ENCODE peak calls at places on chromosomes 6 and 20, in eight cellular contexts. One of them, this sample, is unnamed.

GRCh38 chr20:55893031-55893430 is 112.3 kb downstream of the CBLN4 start:
- DNase-seq in GM12865: no peak
- DNase-seq in activated CD4-positive, alpha-beta T cell treated with anti-CD3 and anti-CD28 coated beads, Interleukin-2, amount 50 U/mL, for 24 hours: no peak
- DNase-seq in CD4-positive, alpha-beta memory T cell: no peak
- DNase-seq in iPS DF 6.9: no peak
- DNase-seq in substantia nigra: no peak
- DNase-seq in cardiac fibroblast: no peak
- DNase-seq in neuronal stem cell: no peak
- DNase-seq in this sample: no peak

GRCh38 chr6:78909391-78909790 is 42.0 kb downstream of the IRAK1BP1 start:
- DNase-seq in CD4-positive, alpha-beta memory T cell: no peak
- DNase-seq in cardiac fibroblast: peak
- DNase-seq in substantia nigra: no peak
- DNase-seq in iPS DF 6.9: no peak
- DNase-seq in activated CD4-positive, alpha-beta T cell treated with anti-CD3 and anti-CD28 coated beads, Interleukin-2, amount 50 U/mL, for 24 hours: no peak
- DNase-seq in GM12865: no peak
- DNase-seq in neuronal stem cell: no peak
- DNase-seq in this sample: no peak

GRCh38 chr6:127865108-127865507 is 35.8 kb downstream of the THEMIS start:
- DNase-seq in cardiac fibroblast: no peak
- DNase-seq in GM12865: no peak
- DNase-seq in iPS DF 6.9: no peak
- DNase-seq in CD4-positive, alpha-beta memory T cell: no peak
- DNase-seq in activated CD4-positive, alpha-beta T cell treated with anti-CD3 and anti-CD28 coated beads, Interleukin-2, amount 50 U/mL, for 24 hours: no peak
- DNase-seq in neuronal stem cell: no peak
- DNase-seq in substantia nigra: no peak
- DNase-seq in this sample: no peak

GRCh38 chr6:136085370-136086115 is 164.6 kb downstream of the MTFR2 start:
- DNase-seq in neuronal stem cell: no peak
- DNase-seq in cardiac fibroblast: no peak
- DNase-seq in CD4-positive, alpha-beta memory T cell: no peak
- DNase-seq in iPS DF 6.9: no peak
- DNase-seq in substantia nigra: no peak
- DNase-seq in GM12865: no peak
- DNase-seq in activated CD4-positive, alpha-beta T cell treated with anti-CD3 and anti-CD28 coated beads, Interleukin-2, amount 50 U/mL, for 24 hours: no peak
- DNase-seq in this sample: no peak

GRCh38 chr6:128414943-128415342 is 105.5 kb downstream of the PTPRK start:
- DNase-seq in cardiac fibroblast: no peak
- DNase-seq in iPS DF 6.9: no peak
- DNase-seq in substantia nigra: no peak
- DNase-seq in GM12865: no peak
- DNase-seq in neuronal stem cell: no peak
- DNase-seq in CD4-positive, alpha-beta memory T cell: no peak
- DNase-seq in activated CD4-positive, alpha-beta T cell treated with anti-CD3 and anti-CD28 coated beads, Interleukin-2, amount 50 U/mL, for 24 hours: no peak
- DNase-seq in this sample: no peak

GRCh38 chr6:63805808-63806572 is 170.4 kb downstream of the PHF3 start:
- DNase-seq in CD4-positive, alpha-beta memory T cell: no peak
- DNase-seq in cardiac fibroblast: peak
- DNase-seq in activated CD4-positive, alpha-beta T cell treated with anti-CD3 and anti-CD28 coated beads, Interleukin-2, amount 50 U/mL, for 24 hours: no peak
- DNase-seq in neuronal stem cell: no peak
- DNase-seq in substantia nigra: no peak
- DNase-seq in iPS DF 6.9: no peak
- DNase-seq in GM12865: no peak
- DNase-seq in this sample: no peak

GRCh38 chr6:170062209-170062903 is 228.5 kb downstream of the DLL1 start:
- DNase-seq in neuronal stem cell: no peak
- DNase-seq in CD4-positive, alpha-beta memory T cell: no peak
- DNase-seq in activated CD4-positive, alpha-beta T cell treated with anti-CD3 and anti-CD28 coated beads, Interleukin-2, amount 50 U/mL, for 24 hours: no peak
- DNase-seq in iPS DF 6.9: no peak
- DNase-seq in cardiac fibroblast: no peak
- DNase-seq in GM12865: no peak
- DNase-seq in substantia nigra: no peak
- DNase-seq in this sample: no peak

GRCh38 chr6:32868257-32868788 is 14.3 kb downstream of the PSMB9 start:
- DNase-seq in GM12865: peak
- DNase-seq in iPS DF 6.9: no peak
- DNase-seq in neuronal stem cell: peak
- DNase-seq in substantia nigra: peak
- DNase-seq in cardiac fibroblast: peak
- DNase-seq in CD4-positive, alpha-beta memory T cell: peak
- DNase-seq in activated CD4-positive, alpha-beta T cell treated with anti-CD3 and anti-CD28 coated beads, Interleukin-2, amount 50 U/mL, for 24 hours: peak
- DNase-seq in this sample: peak

GRCh38 chr20:35146922-35147574 is at the start of gene EDEM2:
- DNase-seq in activated CD4-positive, alpha-beta T cell treated with anti-CD3 and anti-CD28 coated beads, Interleukin-2, amount 50 U/mL, for 24 hours: peak
- DNase-seq in GM12865: peak
- DNase-seq in substantia nigra: peak
- DNase-seq in neuronal stem cell: peak
- DNase-seq in cardiac fibroblast: peak
- DNase-seq in iPS DF 6.9: peak
- DNase-seq in CD4-positive, alpha-beta memory T cell: peak
- DNase-seq in this sample: peak

GRCh38 chr6:56450882-56451739 is 191.6 kb downstream of the DST start:
- DNase-seq in cardiac fibroblast: peak
- DNase-seq in GM12865: no peak
- DNase-seq in substantia nigra: no peak
- DNase-seq in CD4-positive, alpha-beta memory T cell: no peak
- DNase-seq in activated CD4-positive, alpha-beta T cell treated with anti-CD3 and anti-CD28 coated beads, Interleukin-2, amount 50 U/mL, for 24 hours: no peak
- DNase-seq in iPS DF 6.9: no peak
- DNase-seq in neuronal stem cell: no peak
- DNase-seq in this sample: peak

GRCh38 chr6:111057074-111057752 is 30.1 kb upstream of the SLC16A10 start:
- DNase-seq in CD4-positive, alpha-beta memory T cell: peak
- DNase-seq in substantia nigra: no peak
- DNase-seq in neuronal stem cell: peak
- DNase-seq in GM12865: peak
- DNase-seq in cardiac fibroblast: peak
- DNase-seq in activated CD4-positive, alpha-beta T cell treated with anti-CD3 and anti-CD28 coated beads, Interleukin-2, amount 50 U/mL, for 24 hours: peak
- DNase-seq in iPS DF 6.9: no peak
- DNase-seq in this sample: no peak

GRCh38 chr6:80343511-80343910 is 237.0 kb downstream of the BCKDHB start:
- DNase-seq in CD4-positive, alpha-beta memory T cell: no peak
- DNase-seq in substantia nigra: no peak
- DNase-seq in neuronal stem cell: no peak
- DNase-seq in activated CD4-positive, alpha-beta T cell treated with anti-CD3 and anti-CD28 coated beads, Interleukin-2, amount 50 U/mL, for 24 hours: no peak
- DNase-seq in iPS DF 6.9: no peak
- DNase-seq in GM12865: no peak
- DNase-seq in cardiac fibroblast: no peak
- DNase-seq in this sample: no peak

GRCh38 chr6:13908955-13909381 is 15.8 kb upstream of the RNF182 start:
- DNase-seq in iPS DF 6.9: no peak
- DNase-seq in neuronal stem cell: peak
- DNase-seq in cardiac fibroblast: peak
- DNase-seq in GM12865: peak
- DNase-seq in activated CD4-positive, alpha-beta T cell treated with anti-CD3 and anti-CD28 coated beads, Interleukin-2, amount 50 U/mL, for 24 hours: peak
- DNase-seq in CD4-positive, alpha-beta memory T cell: peak
- DNase-seq in substantia nigra: no peak
- DNase-seq in this sample: peak

GRCh38 chr6:16437984-16438383 is 199.6 kb downstream of the GMPR start:
- DNase-seq in iPS DF 6.9: no peak
- DNase-seq in GM12865: no peak
- DNase-seq in cardiac fibroblast: no peak
- DNase-seq in neuronal stem cell: no peak
- DNase-seq in CD4-positive, alpha-beta memory T cell: no peak
- DNase-seq in substantia nigra: no peak
- DNase-seq in activated CD4-positive, alpha-beta T cell treated with anti-CD3 and anti-CD28 coated beads, Interleukin-2, amount 50 U/mL, for 24 hours: no peak
- DNase-seq in this sample: no peak

GRCh38 chr6:153003294-153003645 is 761 bp upstream of the MTRF1L start:
- DNase-seq in activated CD4-positive, alpha-beta T cell treated with anti-CD3 and anti-CD28 coated beads, Interleukin-2, amount 50 U/mL, for 24 hours: no peak
- DNase-seq in neuronal stem cell: no peak
- DNase-seq in cardiac fibroblast: no peak
- DNase-seq in GM12865: no peak
- DNase-seq in substantia nigra: no peak
- DNase-seq in iPS DF 6.9: no peak
- DNase-seq in CD4-positive, alpha-beta memory T cell: peak
- DNase-seq in this sample: peak

GRCh38 chr6:11460837-11461661 is 76.5 kb upstream of the TMEM170B start:
- DNase-seq in GM12865: peak
- DNase-seq in iPS DF 6.9: no peak
- DNase-seq in CD4-positive, alpha-beta memory T cell: no peak
- DNase-seq in substantia nigra: no peak
- DNase-seq in cardiac fibroblast: no peak
- DNase-seq in activated CD4-positive, alpha-beta T cell treated with anti-CD3 and anti-CD28 coated beads, Interleukin-2, amount 50 U/mL, for 24 hours: no peak
- DNase-seq in neuronal stem cell: no peak
- DNase-seq in this sample: no peak

GRCh38 chr6:8943073-8943472 is 507.7 kb upstream of the SLC35B3 start:
- DNase-seq in activated CD4-positive, alpha-beta T cell treated with anti-CD3 and anti-CD28 coated beads, Interleukin-2, amount 50 U/mL, for 24 hours: no peak
- DNase-seq in iPS DF 6.9: no peak
- DNase-seq in CD4-positive, alpha-beta memory T cell: no peak
- DNase-seq in GM12865: no peak
- DNase-seq in neuronal stem cell: no peak
- DNase-seq in substantia nigra: no peak
- DNase-seq in cardiac fibroblast: no peak
- DNase-seq in this sample: no peak

GRCh38 chr20:25470045-25470444 is 62.6 kb downstream of the GINS1 start:
- DNase-seq in cardiac fibroblast: peak
- DNase-seq in GM12865: peak
- DNase-seq in neuronal stem cell: peak
- DNase-seq in CD4-positive, alpha-beta memory T cell: peak
- DNase-seq in activated CD4-positive, alpha-beta T cell treated with anti-CD3 and anti-CD28 coated beads, Interleukin-2, amount 50 U/mL, for 24 hours: peak
- DNase-seq in substantia nigra: no peak
- DNase-seq in iPS DF 6.9: peak
- DNase-seq in this sample: no peak

GRCh38 chr6:26028753-26029569 is 58.3 kb upstream of the HFE start:
- DNase-seq in iPS DF 6.9: no peak
- DNase-seq in CD4-positive, alpha-beta memory T cell: no peak
- DNase-seq in activated CD4-positive, alpha-beta T cell treated with anti-CD3 and anti-CD28 coated beads, Interleukin-2, amount 50 U/mL, for 24 hours: no peak
- DNase-seq in substantia nigra: no peak
- DNase-seq in neuronal stem cell: no peak
- DNase-seq in cardiac fibroblast: no peak
- DNase-seq in GM12865: no peak
- DNase-seq in this sample: no peak

GRCh38 chr20:44053046-44053445 is 133.9 kb downstream of the JPH2 start:
- DNase-seq in activated CD4-positive, alpha-beta T cell treated with anti-CD3 and anti-CD28 coated beads, Interleukin-2, amount 50 U/mL, for 24 hours: no peak
- DNase-seq in neuronal stem cell: no peak
- DNase-seq in GM12865: no peak
- DNase-seq in CD4-positive, alpha-beta memory T cell: no peak
- DNase-seq in cardiac fibroblast: no peak
- DNase-seq in iPS DF 6.9: no peak
- DNase-seq in substantia nigra: no peak
- DNase-seq in this sample: no peak

GRCh38 chr20:37729452-37729851 is 35.6 kb downstream of the CTNNBL1 start:
- DNase-seq in activated CD4-positive, alpha-beta T cell treated with anti-CD3 and anti-CD28 coated beads, Interleukin-2, amount 50 U/mL, for 24 hours: no peak
- DNase-seq in cardiac fibroblast: no peak
- DNase-seq in CD4-positive, alpha-beta memory T cell: no peak
- DNase-seq in GM12865: no peak
- DNase-seq in substantia nigra: no peak
- DNase-seq in neuronal stem cell: no peak
- DNase-seq in iPS DF 6.9: no peak
- DNase-seq in this sample: no peak

GRCh38 chr6:142322066-142322465 is 20.3 kb downstream of the ADGRG6 start:
- DNase-seq in CD4-positive, alpha-beta memory T cell: no peak
- DNase-seq in GM12865: no peak
- DNase-seq in substantia nigra: no peak
- DNase-seq in iPS DF 6.9: no peak
- DNase-seq in neuronal stem cell: no peak
- DNase-seq in cardiac fibroblast: no peak
- DNase-seq in activated CD4-positive, alpha-beta T cell treated with anti-CD3 and anti-CD28 coated beads, Interleukin-2, amount 50 U/mL, for 24 hours: no peak
- DNase-seq in this sample: no peak

GRCh38 chr6:166617359-166617758 is 9.7 kb downstream of the RPS6KA2 start:
- DNase-seq in cardiac fibroblast: no peak
- DNase-seq in substantia nigra: no peak
- DNase-seq in iPS DF 6.9: no peak
- DNase-seq in GM12865: no peak
- DNase-seq in neuronal stem cell: no peak
- DNase-seq in CD4-positive, alpha-beta memory T cell: no peak
- DNase-seq in activated CD4-positive, alpha-beta T cell treated with anti-CD3 and anti-CD28 coated beads, Interleukin-2, amount 50 U/mL, for 24 hours: no peak
- DNase-seq in this sample: no peak

GRCh38 chr20:34437330-34437986 is 74.4 kb downstream of the ITCH start:
- DNase-seq in activated CD4-positive, alpha-beta T cell treated with anti-CD3 and anti-CD28 coated beads, Interleukin-2, amount 50 U/mL, for 24 hours: no peak
- DNase-seq in neuronal stem cell: no peak
- DNase-seq in iPS DF 6.9: no peak
- DNase-seq in cardiac fibroblast: peak
- DNase-seq in GM12865: no peak
- DNase-seq in CD4-positive, alpha-beta memory T cell: no peak
- DNase-seq in substantia nigra: no peak
- DNase-seq in this sample: no peak

This sample was measured in midbrain.